ENCODE peak calls at places on chromosomes 12 and 14, in four cellular contexts. H is PC-3, O is breast epithelium, U is AG04450. L is an unnamed sample.

GRCh38 chr12:12336049-12336411 is 14.0 kb downstream of the MANSC1 start:
- DNase-seq in H (no peak), O (no peak), U (no peak), L (peak; percentile 36)

GRCh38 chr12:6384499-6385436 is 806 bp downstream of the LTBR start:
- DNase-seq in H (no peak), O (no peak), U (no peak), L (no peak)

GRCh38 chr14:88323520-88324199 is 591 bp upstream of the KCNK10 start:
- DNase-seq in H (no peak), O (no peak), U (no peak), L (peak; percentile 13)

GRCh38 chr12:129607756-129608155 is 296.1 kb downstream of the TMEM132D start:
- DNase-seq in H (no peak), O (no peak), U (no peak), L (no peak)

GRCh38 chr14:35213869-35214387 is 78.3 kb upstream of the PSMA6 start:
- DNase-seq in H (peak; percentile 70), O (no peak), U (no peak), L (peak; percentile 65)

GRCh38 chr14:74459289-74459946 is 33.4 kb upstream of the SYNDIG1L start:
- DNase-seq in H (peak; percentile 63), O (no peak), U (peak; percentile 8), L (peak; percentile 65)

GRCh38 chr14:52150162-52150561 is 81.3 kb upstream of the NID2 start:
- DNase-seq in H (no peak), O (no peak), U (no peak), L (no peak)

GRCh38 chr12:105316931-105317330 is 13.6 kb upstream of the C12orf75 start:
- DNase-seq in H (no peak), O (no peak), U (no peak), L (no peak)

GRCh38 chr12:15494329-15495046 is 172.2 kb downstream of the PTPRO start:
- DNase-seq in H (no peak), O (no peak), U (no peak), L (no peak)

GRCh38 chr14:50003213-50004021 is 110.5 kb downstream of the ARF6 start:
- DNase-seq in H (peak; percentile 89), O (peak; percentile 59), U (no peak), L (peak; percentile 70)

GRCh38 chr14:20440882-20441281 is 4.9 kb upstream of the KLHL33 start:
- DNase-seq in H (no peak), O (no peak), U (no peak), L (no peak)

GRCh38 chr12:122859303-122860051 is 24.2 kb downstream of the HIP1R start:
- DNase-seq in H (no peak), O (no peak), U (no peak), L (no peak)

GRCh38 chr12:122860052-122860853 is 25.0 kb downstream of the HIP1R start:
- DNase-seq in H (peak; percentile 88), O (peak; percentile 80), U (peak; percentile 46), L (peak; percentile 86)

GRCh38 chr12:122856999-122857671 is 21.9 kb downstream of the HIP1R start:
- DNase-seq in H (peak; percentile 20), O (no peak), U (peak; percentile 42), L (no peak)

GRCh38 chr12:122858171-122858570 is 22.9 kb downstream of the HIP1R start:
- DNase-seq in H (no peak), O (no peak), U (no peak), L (no peak)

DNA sequence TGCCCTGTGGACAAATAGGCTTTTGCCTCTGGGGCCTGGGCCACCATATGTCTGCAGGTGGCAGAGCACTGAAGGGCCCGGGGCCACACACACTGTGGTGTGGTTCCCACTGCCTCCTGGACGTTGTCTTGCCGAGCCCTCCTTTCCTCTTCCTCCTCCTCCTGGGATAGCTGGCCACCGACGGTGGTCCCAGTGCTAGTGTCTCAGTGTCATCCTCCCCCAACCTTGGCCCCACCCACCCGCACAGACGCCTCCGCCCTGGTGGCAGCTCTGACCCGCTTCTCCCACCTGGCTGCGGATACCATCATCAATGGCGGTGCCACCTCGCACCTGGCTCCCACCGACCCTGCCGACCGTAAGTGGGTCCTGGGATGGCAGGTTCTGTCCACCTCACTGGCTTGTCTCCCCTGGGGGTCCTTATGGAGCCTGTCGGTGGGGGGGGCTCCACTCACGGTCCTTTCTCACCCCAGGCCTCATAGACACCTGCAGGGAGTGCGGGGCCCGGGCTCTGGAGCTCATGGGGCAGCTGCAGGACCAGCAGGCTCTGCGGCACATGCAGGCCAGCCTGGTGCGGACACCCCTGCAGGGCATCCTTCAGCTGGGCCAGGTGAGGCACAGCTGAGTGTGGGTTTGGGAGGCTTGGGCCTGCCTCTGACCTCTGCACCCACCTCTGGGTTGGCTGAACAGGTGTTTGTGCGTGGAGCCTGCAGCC is 23.5 kb downstream of the HIP1R start:
- DNase-seq in H (no peak), O (no peak), U (no peak), L (no peak)
- TF ChIP-seq CTCF in H (no peak), O (no peak), U (no peak), L (no peak)

GRCh38 chr14:26917086-26917485 is 319.3 kb upstream of the NOVA1 start:
- DNase-seq in H (peak; percentile 45), O (no peak), U (no peak), L (peak; percentile 68)
- TF ChIP-seq CTCF in H (peak; percentile 63), O (peak; percentile 39), U (no peak), L (peak; percentile 30)

GRCh38 chr12:115846516-115846915 is 431.0 kb downstream of the MED13L start:
- DNase-seq in H (no peak), O (no peak), U (no peak), L (no peak)
- TF ChIP-seq CTCF in H (no peak), O (no peak), U (no peak), L (no peak)

GRCh38 chr14:46574976-46575375 is 76.6 kb downstream of the RPL10L start:
- DNase-seq in H (no peak), O (no peak), U (no peak), L (no peak)

GRCh38 chr14:46574236-46574970 is 77.2 kb downstream of the RPL10L start:
- DNase-seq in H (peak; percentile 70), O (no peak), U (no peak), L (no peak)

GRCh38 chr14:46573518-46573917 is 78.1 kb downstream of the RPL10L start:
- DNase-seq in H (no peak), O (no peak), U (no peak), L (no peak)

DNA sequence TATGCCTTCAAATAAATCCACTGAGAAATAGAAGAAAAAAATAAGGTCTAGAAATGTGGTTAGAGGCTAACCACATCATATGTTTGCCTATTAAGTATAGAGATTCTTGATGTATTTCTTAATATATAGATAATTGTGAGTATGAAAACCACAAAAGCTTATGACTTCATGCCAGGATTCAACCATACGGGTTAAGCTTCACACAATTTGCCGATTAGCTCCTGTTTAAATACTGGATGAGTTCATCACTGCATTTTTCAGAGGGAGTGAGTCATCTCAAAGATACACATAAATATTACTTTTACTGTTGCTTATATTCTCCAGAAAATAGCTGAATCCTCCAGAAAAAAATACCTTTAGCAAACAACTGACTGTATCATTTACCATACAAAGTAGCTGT is 79.6 kb downstream of the RPL10L start:
- DNase-seq in H (peak; percentile 91), O (no peak), U (no peak), L (peak; percentile 10)
- TF ChIP-seq CTCF in H (no peak), O (no peak), U (no peak), L (no peak)

DNA sequence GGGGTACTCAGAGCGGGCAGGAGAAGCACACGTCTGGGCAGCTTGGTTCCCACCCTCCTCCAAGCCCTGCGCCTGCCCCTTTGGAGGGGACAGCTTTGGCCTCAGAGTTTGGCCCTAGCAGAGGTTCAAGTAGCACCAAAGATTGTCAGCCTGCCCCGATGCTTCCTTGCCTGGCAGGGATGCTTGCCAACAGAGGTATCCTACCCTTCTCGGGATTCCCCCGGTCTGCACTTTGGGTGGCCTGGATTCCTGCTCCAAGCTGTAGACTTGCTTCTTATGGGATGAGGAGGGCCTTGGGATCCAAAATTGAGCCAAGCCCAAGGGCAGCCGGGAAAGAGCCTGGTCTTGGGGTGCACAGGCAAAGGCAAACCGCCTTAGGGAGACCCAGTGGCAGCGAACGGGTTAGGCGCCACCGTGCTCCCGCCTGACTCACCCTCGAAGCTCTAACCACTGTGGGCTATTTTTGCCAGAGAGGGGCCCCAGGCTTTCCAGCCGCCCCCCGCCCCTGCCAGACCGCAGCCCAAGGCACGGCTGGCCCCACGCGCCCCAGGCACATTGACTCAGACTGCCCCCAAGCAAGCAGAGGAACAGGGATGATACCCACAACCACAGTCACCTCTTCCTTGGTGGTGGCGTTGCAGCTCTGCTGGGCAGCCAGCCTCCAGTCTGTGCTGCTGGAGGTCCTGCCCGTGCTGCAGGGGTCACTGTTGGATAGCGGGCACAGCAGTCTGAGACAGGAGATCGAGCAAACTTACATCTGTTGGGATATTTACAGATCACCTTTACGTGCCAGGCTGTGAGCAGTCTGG is 882 bp upstream of the WNT10B start:
- DNase-seq in H (no peak), O (no peak), U (no peak), L (no peak)
- TF ChIP-seq CTCF in H (no peak), O (no peak), U (peak; percentile 9), L (no peak)

GRCh38 chr12:3089588-3089987 is 12.4 kb downstream of the TSPAN9 start:
- DNase-seq in H (no peak), O (no peak), U (no peak), L (no peak)

GRCh38 chr12:3091650-3092207 is 14.6 kb downstream of the TSPAN9 start:
- DNase-seq in H (no peak), O (no peak), U (no peak), L (no peak)

GRCh38 chr12:3090238-3091029 is 13.3 kb downstream of the TSPAN9 start:
- DNase-seq in H (no peak), O (no peak), U (no peak), L (no peak)

GRCh38 chr12:3091030-3091304 is 13.8 kb downstream of the TSPAN9 start:
- DNase-seq in H (no peak), O (no peak), U (no peak), L (no peak)

GRCh38 chr12:3092770-3093169 is 15.6 kb downstream of the TSPAN9 start:
- DNase-seq in H (no peak), O (no peak), U (no peak), L (no peak)
- TF ChIP-seq CTCF in H (no peak), O (no peak), U (no peak), L (no peak)

DNA sequence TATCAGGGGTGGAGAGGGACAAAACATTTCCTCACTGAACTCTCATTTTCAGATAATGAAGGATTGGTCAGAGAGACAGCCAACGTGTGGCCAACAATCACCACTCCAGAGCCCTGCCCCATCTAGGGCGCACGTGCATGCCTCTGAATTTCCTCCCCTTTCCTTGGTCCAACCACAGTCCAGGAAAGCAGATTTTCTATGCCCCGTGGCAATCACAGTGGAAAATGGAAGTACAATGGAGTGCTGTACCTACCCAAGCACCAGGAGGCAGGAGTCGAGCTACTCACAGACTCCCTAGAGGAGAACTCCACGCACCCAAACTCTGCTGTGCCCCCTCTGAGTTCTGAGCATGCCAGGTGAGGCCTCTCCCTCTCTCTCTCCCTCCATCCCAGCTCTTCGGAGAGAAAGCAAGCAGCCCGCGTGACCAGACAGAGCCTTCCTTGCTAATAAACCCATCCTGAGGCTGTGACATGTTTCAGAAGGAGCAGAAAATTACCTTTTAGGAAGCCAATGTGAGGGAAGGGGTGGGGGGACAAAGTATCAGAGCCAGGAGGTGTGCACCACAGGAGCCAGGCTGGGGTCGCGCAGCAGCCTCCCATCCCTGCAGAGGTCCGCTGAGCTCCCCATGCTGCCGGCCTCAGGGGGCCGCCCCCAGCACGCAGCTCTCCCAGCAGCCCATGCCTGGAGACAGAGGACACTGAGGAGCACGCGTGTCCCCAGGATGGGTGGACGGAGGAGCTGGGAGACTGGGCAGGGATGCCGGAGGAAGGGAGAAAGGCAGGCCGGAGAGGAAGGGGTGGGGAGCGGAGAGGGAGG is 73.4 kb downstream of the PITPNM2 start:
- DNase-seq in H (no peak), O (no peak), U (no peak), L (no peak)
- TF ChIP-seq CTCF in H (no peak), O (no peak), U (no peak), L (no peak)

GRCh38 chr14:97056086-97056485 is 258.9 kb downstream of the VRK1 start:
- DNase-seq in H (peak; percentile 6), O (no peak), U (no peak), L (no peak)
- TF ChIP-seq CTCF in H (peak; percentile 30), O (no peak), U (no peak), L (no peak)